ENCODE peak calls at places on chromosomes 3 and 15, in four cellular contexts. One of them, this sample, is unnamed.

GRCh38 chr15:66948294-66948693 is 117.1 kb upstream of the SMAD3 start:
- DNase-seq in WTC11: no peak
- DNase-seq in K562: no peak
- DNase-seq in HepG2: no peak
- DNase-seq in this sample: no peak

GRCh38 chr15:71601038-71601869 is 209.1 kb upstream of the NR2E3 start:
- DNase-seq in WTC11: no peak
- DNase-seq in K562: no peak
- DNase-seq in HepG2: no peak
- DNase-seq in this sample: no peak

GRCh38 chr3:64621726-64622400 is 65.9 kb downstream of the ADAMTS9 start:
- DNase-seq in WTC11: no peak
- DNase-seq in K562: no peak
- DNase-seq in HepG2: no peak
- DNase-seq in this sample: no peak

GRCh38 chr15:61621146-61621545 is 392.0 kb upstream of the RORA start:
- DNase-seq in WTC11: peak; percentile 57
- DNase-seq in K562: peak; percentile 82
- DNase-seq in HepG2: peak; percentile 6
- DNase-seq in this sample: peak; percentile 40

GRCh38 chr3:5275529-5275928 is 88.0 kb downstream of the EDEM1 start:
- DNase-seq in WTC11: no peak
- DNase-seq in K562: no peak
- DNase-seq in HepG2: no peak
- DNase-seq in this sample: no peak

GRCh38 chr3:49422379-49423248 is at the start of gene AMT:
- DNase-seq in WTC11: peak; percentile 92
- DNase-seq in K562: no peak
- DNase-seq in HepG2: peak; percentile 83
- DNase-seq in this sample: no peak

GRCh38 chr15:78077053-78077859 is at the start of gene TBC1D2B:
- DNase-seq in WTC11: peak; percentile 76
- DNase-seq in K562: peak; percentile 75
- DNase-seq in HepG2: no peak
- DNase-seq in this sample: peak; percentile 87

GRCh38 chr15:89971592-89971997 is 29.5 kb upstream of the ZNF710 start:
- DNase-seq in WTC11: peak; percentile 88
- DNase-seq in K562: peak; percentile 78
- DNase-seq in HepG2: peak; percentile 62
- DNase-seq in this sample: peak; percentile 89

GRCh38 chr3:96236499-96236898 is 577.9 kb upstream of the EPHA6 start:
- DNase-seq in WTC11: no peak
- DNase-seq in K562: no peak
- DNase-seq in HepG2: no peak
- DNase-seq in this sample: no peak

GRCh38 chr3:112568642-112569041 is 6.8 kb downstream of the SLC35A5 start:
- DNase-seq in WTC11: no peak
- DNase-seq in K562: no peak
- DNase-seq in HepG2: no peak
- DNase-seq in this sample: no peak

GRCh38 chr3:185561374-185561943 is 9.1 kb upstream of the LIPH start:
- DNase-seq in WTC11: no peak
- DNase-seq in K562: no peak
- DNase-seq in HepG2: no peak
- DNase-seq in this sample: no peak

GRCh38 chr3:95168526-95168925 is 1105.7 kb downstream of the NSUN3 start:
- DNase-seq in WTC11: no peak
- DNase-seq in K562: no peak
- DNase-seq in HepG2: no peak
- DNase-seq in this sample: no peak

GRCh38 chr15:90001062-90001682 is at the start of gene ZNF710:
- DNase-seq in WTC11: peak; percentile 61
- DNase-seq in K562: peak; percentile 71
- DNase-seq in HepG2: no peak
- DNase-seq in this sample: peak; percentile 69

GRCh38 chr3:29922990-29923746 is 642.3 kb downstream of the RBMS3 start:
- DNase-seq in WTC11: no peak
- DNase-seq in K562: no peak
- DNase-seq in HepG2: peak; percentile 54
- DNase-seq in this sample: no peak

GRCh38 chr3:142852009-142852408 is 36.9 kb downstream of the PCOLCE2 start:
- DNase-seq in WTC11: no peak
- DNase-seq in K562: no peak
- DNase-seq in HepG2: no peak
- DNase-seq in this sample: no peak

GRCh38 chr15:64149424-64150235 is 1.9 kb upstream of the SNX22 start:
- DNase-seq in WTC11: no peak
- DNase-seq in K562: peak; percentile 81
- DNase-seq in HepG2: no peak
- DNase-seq in this sample: no peak

GRCh38 chr15:64152507-64153387 is 1.2 kb downstream of the SNX22 start:
- DNase-seq in WTC11: no peak
- DNase-seq in K562: no peak
- DNase-seq in HepG2: no peak
- DNase-seq in this sample: no peak

GRCh38 chr15:64153480-64154367 is 2.2 kb downstream of the SNX22 start:
- DNase-seq in WTC11: peak; percentile 96
- DNase-seq in K562: peak; percentile 93
- DNase-seq in HepG2: peak; percentile 77
- DNase-seq in this sample: peak; percentile 81

GRCh38 chr15:64150236-64150578 is 1.3 kb upstream of the SNX22 start:
- DNase-seq in WTC11: no peak
- DNase-seq in K562: peak; percentile 58
- DNase-seq in HepG2: no peak
- DNase-seq in this sample: no peak

DNA sequence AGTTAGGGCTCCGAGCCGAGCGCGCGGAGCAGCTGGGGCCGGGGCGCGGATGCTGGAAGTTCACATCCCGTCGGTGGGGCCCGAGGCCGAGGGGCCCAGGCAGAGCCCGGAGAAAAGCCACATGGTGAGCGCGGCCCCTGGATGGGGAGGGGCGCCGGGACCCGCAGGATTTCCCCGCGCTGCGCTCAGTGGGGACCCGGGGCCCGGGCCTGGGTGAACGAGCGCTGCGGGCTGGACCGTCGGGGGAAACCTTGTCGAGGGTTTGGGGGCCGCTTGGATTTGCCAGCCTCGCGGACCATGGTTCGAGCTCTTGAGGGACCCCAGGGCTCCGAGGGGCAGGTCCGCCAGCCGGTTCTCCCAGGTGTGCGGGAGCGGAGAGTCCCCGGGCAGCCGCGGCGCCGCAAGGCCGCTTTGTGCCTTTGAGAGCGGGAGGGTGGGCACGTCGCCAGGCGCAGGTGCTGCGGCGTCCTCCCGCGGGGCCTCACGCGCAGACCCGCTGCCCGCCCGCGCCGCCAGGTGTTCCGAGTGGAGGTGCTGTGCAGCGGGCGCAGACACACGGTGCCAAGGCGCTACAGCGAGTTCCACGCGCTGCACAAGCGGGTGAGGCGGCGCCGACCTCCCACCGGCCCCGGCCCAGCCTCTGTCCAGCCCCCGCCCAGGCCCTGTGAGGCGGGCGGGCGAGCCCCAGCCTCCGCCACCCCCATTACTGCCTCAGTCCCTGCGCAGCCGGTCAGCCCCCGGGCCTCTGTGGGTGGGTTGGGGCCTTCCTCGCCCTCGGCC is at the start of gene SNX22:
- DNase-seq in WTC11: peak; percentile 51
- DNase-seq in K562: no peak
- DNase-seq in HepG2: no peak
- DNase-seq in this sample: no peak
- TF ChIP-seq SP1 in WTC11: no peak
- TF ChIP-seq SP1 in K562: no peak
- TF ChIP-seq SP1 in HepG2: no peak
- TF ChIP-seq SP1 in this sample: no peak

DNA sequence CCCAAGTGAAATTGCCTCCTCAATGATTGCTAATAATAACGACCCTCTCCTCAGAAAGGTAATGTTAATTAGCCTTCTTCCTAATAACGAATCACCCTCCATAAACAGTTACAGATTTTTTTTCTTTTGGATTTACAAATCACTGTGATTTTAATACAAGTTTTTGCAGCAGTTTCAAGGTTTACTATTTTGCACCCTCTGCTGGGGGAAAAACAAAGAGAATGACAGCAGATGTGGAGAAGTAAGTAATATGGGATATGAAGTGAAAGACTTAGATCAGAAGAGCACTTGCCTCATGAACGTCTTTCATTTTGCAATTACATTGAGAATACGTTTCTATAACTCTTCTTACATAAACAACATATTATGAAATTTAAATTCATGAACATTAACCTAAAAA is 16.1 kb upstream of the CNTN3 start:
- DNase-seq in WTC11: no peak
- DNase-seq in K562: no peak
- DNase-seq in HepG2: no peak
- DNase-seq in this sample: no peak
- TF ChIP-seq ELF4 in WTC11: no peak
- TF ChIP-seq ELF4 in K562: no peak
- TF ChIP-seq ELF4 in HepG2: no peak
- TF ChIP-seq ELF4 in this sample: no peak

GRCh38 chr3:13193320-13194284 is 120.4 kb upstream of the IQSEC1 start:
- DNase-seq in WTC11: no peak
- DNase-seq in K562: no peak
- DNase-seq in HepG2: no peak
- DNase-seq in this sample: no peak
- TF ChIP-seq SP1 in WTC11: no peak
- TF ChIP-seq SP1 in K562: no peak
- TF ChIP-seq SP1 in HepG2: no peak
- TF ChIP-seq SP1 in this sample: no peak

DNA sequence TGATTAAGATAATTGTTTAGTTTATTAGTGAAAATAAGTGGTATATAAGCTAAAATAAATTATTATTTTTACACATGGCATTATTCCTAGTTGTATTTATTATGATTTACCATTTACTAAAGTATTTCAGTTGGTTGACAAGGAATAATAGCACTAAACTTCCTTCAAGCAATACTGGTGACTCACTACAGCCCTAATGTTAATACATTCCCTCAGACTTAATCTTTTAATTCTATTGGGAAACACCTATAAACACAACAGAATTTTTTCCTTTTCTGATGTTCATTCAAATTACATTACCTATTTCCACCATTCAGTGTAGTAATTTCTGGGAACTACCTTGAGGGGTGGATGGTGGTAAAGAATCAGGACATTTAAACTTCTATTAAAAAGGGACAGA is 264.0 kb downstream of the TIGIT start:
- DNase-seq in WTC11: no peak
- DNase-seq in K562: no peak
- DNase-seq in HepG2: no peak
- DNase-seq in this sample: no peak
- TF ChIP-seq ELF4 in WTC11: no peak
- TF ChIP-seq ELF4 in K562: no peak
- TF ChIP-seq ELF4 in HepG2: no peak
- TF ChIP-seq ELF4 in this sample: no peak

GRCh38 chr15:73078722-73079121 is 26.5 kb downstream of the NEO1 start:
- DNase-seq in WTC11: no peak
- DNase-seq in K562: no peak
- DNase-seq in HepG2: peak; percentile 73
- DNase-seq in this sample: no peak
- TF ChIP-seq SP1 in WTC11: no peak
- TF ChIP-seq SP1 in K562: no peak
- TF ChIP-seq SP1 in HepG2: no peak
- TF ChIP-seq SP1 in this sample: no peak

GRCh38 chr15:92161039-92161670 is 232.5 kb upstream of the ST8SIA2 start:
- DNase-seq in WTC11: no peak
- DNase-seq in K562: no peak
- DNase-seq in HepG2: no peak
- DNase-seq in this sample: no peak

GRCh38 chr15:92158426-92158825 is 235.3 kb upstream of the ST8SIA2 start:
- DNase-seq in WTC11: no peak
- DNase-seq in K562: peak; percentile 3
- DNase-seq in HepG2: no peak
- DNase-seq in this sample: no peak

GRCh38 chr15:92157666-92158298 is 235.9 kb upstream of the ST8SIA2 start:
- DNase-seq in WTC11: no peak
- DNase-seq in K562: no peak
- DNase-seq in HepG2: no peak
- DNase-seq in this sample: no peak

GRCh38 chr15:92159906-92160841 is 233.5 kb upstream of the ST8SIA2 start:
- DNase-seq in WTC11: peak; percentile 49
- DNase-seq in K562: no peak
- DNase-seq in HepG2: no peak
- DNase-seq in this sample: no peak

GRCh38 chr15:92159481-92159880 is 234.2 kb upstream of the ST8SIA2 start:
- DNase-seq in WTC11: no peak
- DNase-seq in K562: no peak
- DNase-seq in HepG2: no peak
- DNase-seq in this sample: no peak
- TF ChIP-seq ELF4 in WTC11: no peak
- TF ChIP-seq ELF4 in K562: no peak
- TF ChIP-seq ELF4 in HepG2: no peak
- TF ChIP-seq ELF4 in this sample: no peak

GRCh38 chr3:50483374-50483773 is 20.1 kb downstream of the CACNA2D2 start:
- DNase-seq in WTC11: no peak
- DNase-seq in K562: no peak
- DNase-seq in HepG2: no peak
- DNase-seq in this sample: no peak
- TF ChIP-seq SP1 in WTC11: no peak
- TF ChIP-seq SP1 in K562: no peak
- TF ChIP-seq SP1 in HepG2: no peak
- TF ChIP-seq SP1 in this sample: no peak

GRCh38 chr15:83653639-83654378 is at the start of gene ADAMTSL3:
- DNase-seq in WTC11: peak; percentile 65
- DNase-seq in K562: no peak
- DNase-seq in HepG2: no peak
- DNase-seq in this sample: peak; percentile 74
- TF ChIP-seq ELF4 in WTC11: no peak
- TF ChIP-seq ELF4 in K562: no peak
- TF ChIP-seq ELF4 in HepG2: no peak
- TF ChIP-seq ELF4 in this sample: no peak